ENCODE peak calls at places on chromosomes 1 and 21, in nine cellular contexts. W, E, B, R, A, U, I, J and G are unnamed samples.

GRCh38 chr1:211928993-211929637 is 98.6 kb upstream of the LPGAT1 start:
- DNase-seq in W (no peak), E (peak; percentile 29), B (no peak), R (peak; percentile 20), A (no peak), U (peak; percentile 50), I (peak; percentile 62), J (no peak), G (peak; percentile 59)

GRCh38 chr1:119952496-119952895 is 56.2 kb upstream of the ADAM30 start:
- DNase-seq in W (no peak), E (no peak), B (no peak), R (no peak), A (no peak), U (no peak), I (no peak), J (no peak), G (no peak)

GRCh38 chr1:116374340-116375164 is 1.5 kb downstream of the ATP1A1 start:
- DNase-seq in W (no peak), E (no peak), B (no peak), R (no peak), A (no peak), U (peak; percentile 14), I (no peak), J (peak; percentile 60), G (no peak)

GRCh38 chr1:61013189-61013952 is 69.0 kb upstream of the NFIA start:
- DNase-seq in W (no peak), E (no peak), B (no peak), R (no peak), A (no peak), U (no peak), I (no peak), J (no peak), G (no peak)

GRCh38 chr1:214326406-214326805 is 45.4 kb downstream of the SMYD2 start:
- DNase-seq in W (no peak), E (no peak), B (no peak), R (no peak), A (no peak), U (no peak), I (no peak), J (no peak), G (no peak)

GRCh38 chr1:84496498-84496897 is 9.7 kb upstream of the SPATA1 start:
- DNase-seq in W (no peak), E (no peak), B (no peak), R (no peak), A (no peak), U (no peak), I (no peak), J (no peak), G (no peak)

GRCh38 chr21:25934771-25935224 is 200.0 kb downstream of the GABPA start:
- DNase-seq in W (no peak), E (peak; percentile 92), B (peak; percentile 90), R (peak; percentile 99), A (peak; percentile 60), U (peak; percentile 96), I (peak; percentile 97), J (no peak), G (peak; percentile 94)

GRCh38 chr1:84048820-84049219 is 49.9 kb upstream of the TTLL7 start:
- DNase-seq in W (no peak), E (no peak), B (no peak), R (no peak), A (no peak), U (no peak), I (no peak), J (no peak), G (no peak)

DNA sequence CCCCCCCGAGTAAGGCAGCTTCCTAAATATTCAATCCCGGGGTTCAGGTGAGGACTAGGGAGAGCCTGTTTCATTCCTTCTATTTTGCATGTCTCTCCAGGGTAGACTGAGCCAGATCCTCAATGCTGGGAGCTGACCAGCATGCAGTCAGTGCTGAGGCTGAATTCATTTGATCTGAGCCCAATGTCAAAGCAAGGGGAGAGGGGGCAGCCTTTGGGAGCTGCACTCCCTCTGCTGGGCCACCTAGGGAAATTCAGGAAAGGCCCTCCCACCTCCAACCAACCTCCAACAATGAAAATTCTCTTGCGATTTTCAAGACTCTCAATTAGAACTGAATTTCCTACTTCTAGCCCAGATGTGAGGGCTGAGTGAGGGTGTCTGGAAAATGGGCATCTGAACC is 371.2 kb downstream of the NPHP4 start:
- DNase-seq in W (no peak), E (no peak), B (no peak), R (no peak), A (no peak), U (no peak), I (no peak), J (peak; percentile 76), G (no peak)
- TF ChIP-seq CTCF in W (peak; percentile 32), E (no peak), B (no peak), R (no peak), A (peak; percentile 52), U (no peak), I (no peak), J (peak; percentile 77), G (no peak)

DNA sequence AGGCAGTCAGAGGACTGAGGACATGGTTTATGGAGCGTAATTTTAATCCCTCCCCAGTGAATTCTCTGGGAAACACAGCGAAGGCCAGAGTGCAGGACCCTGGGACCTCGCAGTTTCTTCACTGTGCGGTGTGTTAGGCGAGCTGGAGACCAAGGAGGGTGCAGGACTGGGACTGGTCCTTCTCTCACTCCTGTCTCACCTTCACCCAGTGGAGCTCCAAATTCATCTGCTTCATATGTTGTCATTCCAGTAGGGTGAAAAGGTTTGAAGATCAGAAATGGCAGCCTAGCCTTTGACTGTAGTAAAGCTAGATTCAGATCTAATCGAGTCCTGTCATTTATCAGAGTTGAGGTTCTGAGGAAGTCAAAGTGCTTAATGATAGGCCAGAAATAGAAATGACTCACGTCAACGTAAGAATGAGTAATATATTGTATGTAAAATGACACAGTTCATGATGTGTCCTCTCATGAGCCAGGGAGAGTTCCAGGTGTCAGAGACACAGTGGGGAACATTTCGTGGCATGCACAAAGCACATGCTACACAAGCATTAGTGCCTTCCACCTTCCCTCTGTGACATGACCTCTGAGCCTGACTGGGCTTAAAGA is 647.5 kb downstream of the SMYD3 start:
- DNase-seq in W (no peak), E (peak; percentile 38), B (peak; percentile 45), R (peak; percentile 84), A (no peak), U (no peak), I (no peak), J (no peak), G (peak; percentile 83)
- H3K4me3 ChIP-seq in W (no peak overlapping the region), E (no peak overlapping the region), B (no peak overlapping the region), R (no peak overlapping the region), A (no peak overlapping the region), U (no peak overlapping the region), I (no peak overlapping the region), J (no peak overlapping the region), G (no peak overlapping the region)

DNA sequence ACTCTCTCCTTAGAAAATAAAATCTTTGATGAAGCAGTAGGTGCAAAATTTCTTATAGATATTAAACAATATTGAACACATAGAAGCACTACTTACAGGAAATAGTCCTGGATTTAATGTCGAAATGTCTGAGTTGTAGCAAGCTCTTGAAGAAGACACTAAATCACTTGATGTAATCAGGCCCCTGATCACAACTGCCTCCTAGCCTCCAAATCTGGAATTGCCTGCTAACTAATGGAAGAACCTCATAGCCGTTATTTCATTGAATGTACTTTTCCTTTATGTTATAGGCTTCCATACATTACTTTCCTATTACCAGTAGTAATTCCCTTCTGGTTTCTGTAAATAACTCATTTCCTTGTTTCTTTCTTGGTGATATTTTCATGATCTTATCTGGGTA is 675.7 kb upstream of the CHRM3 start:
- DNase-seq in W (no peak), E (no peak), B (no peak), R (peak; percentile 8), A (no peak), U (peak; percentile 58), I (peak; percentile 6), J (peak; percentile 25), G (peak; percentile 1)
- TF ChIP-seq CTCF in W (no peak), E (no peak), B (peak; percentile 31), R (peak; percentile 30), A (no peak), U (peak; percentile 64), I (no peak), J (peak; percentile 44), G (peak; percentile 54)

GRCh38 chr1:200897188-200897710 is 2.5 kb downstream of the INAVA start:
- DNase-seq in W (no peak), E (no peak), B (no peak), R (no peak), A (no peak), U (no peak), I (no peak), J (no peak), G (no peak)

GRCh38 chr1:200895448-200895799 is 724 bp downstream of the INAVA start:
- DNase-seq in W (no peak), E (no peak), B (no peak), R (no peak), A (no peak), U (no peak), I (no peak), J (no peak), G (no peak)

GRCh38 chr1:200894712-200895447 is at the start of gene INAVA:
- DNase-seq in W (peak; percentile 84), E (no peak), B (no peak), R (no peak), A (no peak), U (no peak), I (no peak), J (no peak), G (no peak)

GRCh38 chr1:200896571-200897187 is 2.0 kb downstream of the INAVA start:
- DNase-seq in W (peak; percentile 83), E (no peak), B (no peak), R (no peak), A (no peak), U (peak; percentile 28), I (no peak), J (no peak), G (peak; percentile 51)

GRCh38 chr1:200895801-200896570 is 1.3 kb downstream of the INAVA start:
- DNase-seq in W (no peak), E (no peak), B (no peak), R (no peak), A (no peak), U (no peak), I (no peak), J (no peak), G (no peak)
- H3K4me3 ChIP-seq in W (no peak overlapping the region), E (no peak overlapping the region), B (no peak overlapping the region), R (no peak overlapping the region), A (no peak overlapping the region), U (no peak overlapping the region), I (no peak overlapping the region), J (no peak overlapping the region), G (no peak overlapping the region)

GRCh38 chr1:201506573-201507567 is at the start of gene CSRP1:
- DNase-seq in W (peak; percentile 94), E (peak; percentile 85), B (peak; percentile 79), R (peak; percentile 87), A (peak; percentile 89), U (peak; percentile 89), I (peak; percentile 87), J (peak; percentile 34), G (peak; percentile 82)
- TF ChIP-seq CTCF in W (no peak), E (no peak), B (no peak), R (no peak), A (peak; percentile 15), U (no peak), I (no peak), J (no peak), G (no peak)

DNA sequence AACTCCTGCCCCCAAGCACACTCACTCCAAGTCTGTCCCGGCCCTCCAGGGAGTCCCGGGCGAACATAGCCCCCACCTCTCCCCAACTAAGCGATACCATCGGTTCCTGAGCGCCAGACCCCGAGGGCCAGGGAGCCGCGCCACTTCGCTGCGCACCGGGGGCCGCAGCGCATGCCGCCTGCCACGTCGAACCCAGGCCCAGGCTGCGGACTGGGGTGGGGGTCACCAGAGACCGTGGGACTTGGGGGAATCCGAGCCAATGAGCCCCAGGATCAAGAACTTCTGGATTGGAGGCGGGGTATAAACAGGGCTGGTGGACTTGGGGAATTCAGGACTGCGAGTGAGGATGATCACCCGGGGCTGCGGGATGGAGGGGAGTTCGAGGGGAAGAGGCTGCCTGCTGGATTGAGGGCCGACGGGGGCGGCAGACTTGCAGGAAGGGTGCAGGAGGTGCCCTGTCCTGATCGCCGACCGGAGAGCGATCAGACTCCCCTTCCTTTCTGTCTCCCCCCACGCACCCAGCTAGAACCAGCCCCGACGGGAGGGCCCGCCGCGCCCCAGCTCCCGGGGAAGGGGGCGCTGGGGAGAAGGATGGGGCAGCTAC is 640 bp downstream of the RSPO1 start:
- DNase-seq in W (no peak), E (no peak), B (no peak), R (no peak), A (no peak), U (no peak), I (no peak), J (peak; percentile 29), G (no peak)
- H3K4me3 ChIP-seq in W (no peak overlapping the region), E (peak overlapping the region; percentile 37), B (no peak overlapping the region), R (peak overlapping the region; percentile 32), A (peak overlapping the region; percentile 49), U (no peak overlapping the region), I (no peak overlapping the region), J (peak overlapping the region; percentile 52), G (no peak overlapping the region)